ENCODE peak calls at places on chromosomes 2 and 18, in eight cellular contexts. S, D, Z, X, C, F, W and I are unnamed samples.

GRCh38 chr2:98761267-98761781 is 30.4 kb upstream of the MGAT4A start:
- DNase-seq in F (no peak), X (no peak), C (no peak), S (peak), D (no peak), Z (no peak), W (no peak), I (no peak)

GRCh38 chr18:64409511-64409910 is 260.6 kb upstream of the LINC00305 start:
- DNase-seq in F (no peak), X (no peak), D (no peak), C (no peak), W (no peak), S (no peak), Z (no peak), I (no peak)

GRCh38 chr2:239054921-239055320 is 207.0 kb downstream of the TWIST2 start:
- DNase-seq in Z (no peak), F (no peak), D (no peak), W (no peak), S (no peak), C (no peak), X (no peak), I (no peak)

GRCh38 chr2:230322561-230323384 is 4.2 kb upstream of the SP140L start:
- DNase-seq in C (no peak), Z (no peak), S (no peak), W (no peak), F (no peak), X (no peak), D (no peak), I (no peak)

GRCh38 chr2:9697904-9698303 is 67.1 kb upstream of the YWHAQ start:
- DNase-seq in D (no peak), W (no peak), X (no peak), Z (no peak), C (no peak), S (no peak), F (no peak), I (no peak)

GRCh38 chr2:108297436-108298141 is 8.9 kb downstream of the SULT1C2 start:
- DNase-seq in F (no peak), W (peak), X (no peak), C (no peak), Z (peak), S (no peak), D (no peak), I (no peak)

GRCh38 chr18:34880882-34881852 is 160.0 kb upstream of the MAPRE2 start:
- DNase-seq in C (no peak), W (no peak), D (no peak), S (no peak), Z (peak), X (no peak), F (peak), I (no peak)

GRCh38 chr2:8154936-8155335 is 526.9 kb upstream of the ID2 start:
- DNase-seq in X (no peak), Z (peak), F (no peak), D (no peak), W (no peak), S (no peak), C (no peak), I (no peak)

GRCh38 chr2:152166633-152167032 is 8.9 kb downstream of the STAM2 start:
- DNase-seq in F (no peak), X (no peak), C (no peak), S (no peak), W (no peak), D (no peak), Z (peak), I (no peak)

GRCh38 chr2:9420495-9420894 is 2.8 kb downstream of the ITGB1BP1 start:
- DNase-seq in X (no peak), W (no peak), C (no peak), F (no peak), S (no peak), Z (no peak), D (no peak), I (no peak)

GRCh38 chr2:166419616-166419934 is 43.8 kb upstream of the SCN9A start:
- DNase-seq in F (no peak), S (no peak), C (no peak), Z (peak), X (no peak), W (no peak), D (no peak), I (peak)

GRCh38 chr2:203399031-203399430 is 70.8 kb downstream of the ABI2 start:
- DNase-seq in Z (peak), D (no peak), W (no peak), X (no peak), F (no peak), C (no peak), S (no peak), I (no peak)

GRCh38 chr2:180776924-180777323 is 203.5 kb upstream of the UBE2E3 start:
- DNase-seq in X (no peak), D (no peak), F (no peak), C (no peak), Z (peak), S (no peak), W (no peak), I (no peak)

GRCh38 chr2:156434461-156435291 is 1.5 kb upstream of the GPD2 start:
- DNase-seq in S (no peak), W (no peak), D (no peak), F (no peak), Z (peak), X (no peak), C (no peak), I (no peak)
- TF ChIP-seq POLR2A in S (no peak), W (no peak), D (no peak), F (no peak), Z (no peak), X (no peak), C (no peak), I (no peak)

GRCh38 chr18:12947355-12948054 is at the start of gene SEH1L:
- DNase-seq in W (peak), F (peak), Z (peak), X (peak), S (peak), D (peak), C (peak), I (peak)
- TF ChIP-seq POLR2A in W (peak), F (peak), Z (peak), X (peak), S (peak), D (peak), C (no peak), I (peak)

GRCh38 chr2:60880988-60881932 is at the start of gene REL:
- DNase-seq in D (peak), X (peak), W (peak), C (peak), F (peak), Z (peak), S (peak), I (peak)

GRCh38 chr2:60883896-60884295 is 2.5 kb downstream of the REL start:
- DNase-seq in C (no peak), S (no peak), X (no peak), F (no peak), Z (no peak), D (no peak), W (no peak), I (no peak)

GRCh38 chr2:60885683-60886082 is 4.3 kb downstream of the REL start:
- DNase-seq in F (no peak), W (no peak), C (no peak), D (no peak), Z (no peak), S (no peak), X (no peak), I (no peak)

GRCh38 chr2:60884795-60885194 is 3.4 kb downstream of the REL start:
- DNase-seq in Z (peak), W (no peak), F (no peak), S (no peak), D (no peak), C (no peak), X (no peak), I (no peak)

GRCh38 chr2:60882971-60883753 is 1.8 kb downstream of the REL start:
- DNase-seq in S (no peak), Z (peak), F (no peak), D (no peak), C (no peak), X (peak), W (no peak), I (no peak)
- TF ChIP-seq POLR2A in S (no peak), Z (no peak), F (no peak), D (no peak), C (no peak), X (peak), W (no peak), I (no peak)

GRCh38 chr2:71129891-71130324 is at the start of gene MCEE:
- DNase-seq in D (peak), W (peak), X (peak), S (peak), Z (peak), F (peak), C (peak), I (peak)
- TF ChIP-seq POLR2A in D (peak), W (peak), X (peak), S (peak), Z (peak), F (no peak), C (peak), I (peak)

DNA sequence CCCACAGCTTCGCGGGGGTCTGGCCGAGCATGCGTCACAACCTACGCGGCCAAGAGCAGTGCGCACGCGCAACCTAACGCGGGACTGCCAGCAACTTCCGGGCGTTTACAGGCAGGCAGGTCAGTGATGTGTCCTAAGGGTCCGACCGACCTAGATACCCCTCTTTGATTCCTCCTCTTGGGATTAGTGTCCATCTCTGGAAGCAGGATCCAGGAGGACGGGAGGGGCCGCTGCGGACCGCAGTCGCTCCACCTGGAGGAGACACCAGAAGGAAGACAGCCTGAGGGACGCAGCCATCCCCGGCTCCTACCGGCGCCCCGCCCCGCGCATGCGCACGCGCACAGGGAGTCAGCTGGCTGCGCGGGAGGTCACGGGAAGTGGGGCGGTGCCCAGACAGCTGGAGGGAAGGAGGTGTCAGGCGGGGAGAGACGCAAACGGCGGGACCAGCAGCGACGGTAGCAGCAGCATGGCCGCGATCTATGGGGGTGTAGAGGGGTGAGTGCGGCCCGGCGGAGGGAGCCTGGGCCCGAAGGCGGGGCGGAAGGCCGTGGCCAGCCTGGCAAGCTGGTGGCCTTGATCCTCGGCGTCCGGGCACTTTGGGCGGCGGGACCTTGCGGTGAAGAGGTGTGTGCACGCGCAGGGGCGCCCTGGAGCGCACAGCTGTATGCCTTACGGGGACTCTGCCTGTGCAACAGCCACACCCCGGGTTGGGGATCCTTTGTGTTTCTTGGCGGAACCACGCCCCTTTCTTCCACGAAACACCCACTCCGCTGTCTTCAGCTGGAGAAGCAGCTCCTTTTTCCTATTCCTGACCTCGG is at the start of gene NAGK:
- DNase-seq in D (peak), C (peak), S (peak), F (peak), X (peak), W (peak), Z (peak), I (peak)
- TF ChIP-seq POLR2A in D (peak), C (peak), S (peak), F (peak), X (peak), W (peak), Z (peak), I (peak)

DNA sequence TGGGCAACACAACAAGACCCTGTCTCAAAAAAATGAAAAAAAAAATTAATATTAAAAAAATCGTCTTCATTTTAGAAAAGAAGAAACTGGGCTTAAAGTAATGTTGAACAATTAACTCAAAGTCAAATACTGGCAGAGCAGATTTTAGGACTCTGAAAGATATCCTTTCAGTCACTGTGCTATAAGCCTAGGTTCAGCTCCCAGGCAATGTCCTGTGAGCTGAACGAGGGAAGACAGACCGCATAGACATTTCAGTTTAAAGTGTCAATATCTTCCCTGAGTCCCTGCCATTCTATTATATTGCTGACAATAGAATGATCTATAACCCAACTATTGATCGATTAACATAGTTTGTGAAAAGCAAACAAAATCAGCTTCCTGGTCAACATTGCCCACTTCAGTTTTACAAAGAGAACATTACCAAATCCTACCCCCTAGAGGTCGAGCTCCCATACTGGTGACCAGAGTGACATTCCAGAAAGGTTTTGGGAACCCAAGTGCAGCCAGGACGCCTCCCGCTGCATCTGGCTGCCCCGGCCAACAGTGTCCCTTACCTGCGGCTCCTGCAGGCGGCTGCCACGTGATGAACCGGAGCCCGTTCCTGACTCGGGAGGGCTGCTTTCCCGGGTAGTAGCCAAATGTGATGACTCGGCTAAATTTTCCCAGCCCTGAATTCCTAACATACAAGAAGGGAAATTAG is 639 bp downstream of the MRO start:
- DNase-seq in S (peak), X (peak), F (no peak), Z (no peak), D (peak), C (peak), W (peak), I (no peak)
- TF ChIP-seq POLR2A in S (no peak), X (no peak), F (no peak), Z (no peak), D (no peak), C (no peak), W (no peak), I (no peak)